ENCODE peak calls at places on chromosomes 16 and 17, in seven cellular contexts. One of them, this sample, is unnamed.

GRCh38 chr16:77435240-77435819 is 496 bp upstream of the ADAMTS18 start:
- DNase-seq in IMR-90: no peak
- DNase-seq in mesendoderm: peak; percentile 35
- DNase-seq in H9: no peak
- DNase-seq in H1: peak; percentile 50
- DNase-seq in mesenchymal stem cell: no peak
- DNase-seq in trophoblast cell: no peak
- DNase-seq in this sample: peak; percentile 9

GRCh38 chr17:75693500-75694481 is 26.7 kb downstream of the SAP30BP start:
- DNase-seq in IMR-90: peak; percentile 56
- DNase-seq in mesendoderm: peak; percentile 79
- DNase-seq in H9: peak; percentile 79
- DNase-seq in H1: no peak
- DNase-seq in mesenchymal stem cell: peak; percentile 88
- DNase-seq in trophoblast cell: no peak
- DNase-seq in this sample: peak; percentile 33

GRCh38 chr17:14169901-14170300 is 66.8 kb downstream of the CDRT15 start:
- DNase-seq in IMR-90: no peak
- DNase-seq in mesendoderm: no peak
- DNase-seq in H9: no peak
- DNase-seq in H1: no peak
- DNase-seq in mesenchymal stem cell: no peak
- DNase-seq in trophoblast cell: no peak
- DNase-seq in this sample: no peak

GRCh38 chr17:77308768-77309726 is 168.3 kb downstream of the SEC14L1 start:
- DNase-seq in IMR-90: peak; percentile 74
- DNase-seq in mesendoderm: no peak
- DNase-seq in H9: no peak
- DNase-seq in H1: no peak
- DNase-seq in mesenchymal stem cell: peak; percentile 83
- DNase-seq in trophoblast cell: no peak
- DNase-seq in this sample: no peak

GRCh38 chr16:23424292-23424958 is 28.6 kb downstream of the COG7 start:
- DNase-seq in IMR-90: peak; percentile 33
- DNase-seq in mesendoderm: no peak
- DNase-seq in H9: no peak
- DNase-seq in H1: no peak
- DNase-seq in mesenchymal stem cell: peak; percentile 15
- DNase-seq in trophoblast cell: no peak
- DNase-seq in this sample: no peak

GRCh38 chr17:63358111-63358839 is 87.8 kb downstream of the CYB561 start:
- DNase-seq in IMR-90: peak; percentile 94
- DNase-seq in mesendoderm: no peak
- DNase-seq in H9: no peak
- DNase-seq in H1: no peak
- DNase-seq in mesenchymal stem cell: peak; percentile 51
- DNase-seq in trophoblast cell: no peak
- DNase-seq in this sample: no peak

GRCh38 chr17:14488958-14489550 is 188.2 kb downstream of the HS3ST3B1 start:
- DNase-seq in IMR-90: no peak
- DNase-seq in mesendoderm: no peak
- DNase-seq in H9: no peak
- DNase-seq in H1: no peak
- DNase-seq in mesenchymal stem cell: peak; percentile 20
- DNase-seq in trophoblast cell: no peak
- DNase-seq in this sample: no peak

GRCh38 chr16:70593544-70593943 is 52.8 kb upstream of the IL34 start:
- DNase-seq in IMR-90: no peak
- DNase-seq in mesendoderm: no peak
- DNase-seq in H9: no peak
- DNase-seq in H1: no peak
- DNase-seq in mesenchymal stem cell: no peak
- DNase-seq in trophoblast cell: no peak
- DNase-seq in this sample: no peak

GRCh38 chr17:33375086-33375485 is 82.0 kb upstream of the ASIC2 start:
- DNase-seq in IMR-90: no peak
- DNase-seq in mesendoderm: peak; percentile 85
- DNase-seq in H9: no peak
- DNase-seq in H1: no peak
- DNase-seq in mesenchymal stem cell: no peak
- DNase-seq in trophoblast cell: no peak
- DNase-seq in this sample: no peak

GRCh38 chr16:26394409-26394808 is 672.3 kb upstream of the C16orf82 start:
- DNase-seq in IMR-90: no peak
- DNase-seq in mesendoderm: no peak
- DNase-seq in H9: no peak
- DNase-seq in H1: no peak
- DNase-seq in mesenchymal stem cell: no peak
- DNase-seq in trophoblast cell: no peak
- DNase-seq in this sample: no peak

GRCh38 chr16:59881366-59881765 is 1147.2 kb upstream of the GOT2 start:
- DNase-seq in IMR-90: no peak
- DNase-seq in mesendoderm: peak; percentile 94
- DNase-seq in H9: no peak
- DNase-seq in H1: no peak
- DNase-seq in mesenchymal stem cell: no peak
- DNase-seq in trophoblast cell: no peak
- DNase-seq in this sample: no peak

DNA sequence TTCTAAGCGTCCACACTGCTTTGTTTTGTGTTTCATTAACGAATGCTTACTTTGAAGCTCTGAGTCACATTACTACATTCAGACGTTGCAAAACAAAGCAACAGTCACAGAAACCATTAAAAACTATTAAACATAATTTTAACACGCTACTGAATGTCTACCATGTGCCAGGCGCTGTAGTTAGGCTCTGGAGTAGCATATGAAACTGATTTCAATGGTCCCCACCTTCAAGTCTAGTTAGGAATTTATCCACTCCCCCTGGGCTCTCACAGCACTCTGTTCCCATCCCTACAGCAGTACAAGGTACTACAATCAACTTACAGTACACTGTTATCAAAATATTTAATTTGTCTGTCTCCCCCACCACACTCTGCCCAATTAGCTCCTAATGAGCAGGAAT is 631 bp downstream of the UTP6 start:
- DNase-seq in IMR-90: peak; percentile 25
- DNase-seq in mesendoderm: peak; percentile 15
- DNase-seq in H9: no peak
- DNase-seq in H1: no peak
- DNase-seq in mesenchymal stem cell: peak; percentile 49
- DNase-seq in trophoblast cell: no peak
- DNase-seq in this sample: no peak
- H4K8ac ChIP-seq in IMR-90: peak overlapping the region; percentile 43
- H4K8ac ChIP-seq in mesendoderm: no peak overlapping the region
- H4K8ac ChIP-seq in H9: no peak overlapping the region
- H4K8ac ChIP-seq in H1: no peak overlapping the region
- H4K8ac ChIP-seq in mesenchymal stem cell: no peak overlapping the region
- H4K8ac ChIP-seq in trophoblast cell: peak overlapping the region; percentile 52
- H4K8ac ChIP-seq in this sample: no peak overlapping the region

DNA sequence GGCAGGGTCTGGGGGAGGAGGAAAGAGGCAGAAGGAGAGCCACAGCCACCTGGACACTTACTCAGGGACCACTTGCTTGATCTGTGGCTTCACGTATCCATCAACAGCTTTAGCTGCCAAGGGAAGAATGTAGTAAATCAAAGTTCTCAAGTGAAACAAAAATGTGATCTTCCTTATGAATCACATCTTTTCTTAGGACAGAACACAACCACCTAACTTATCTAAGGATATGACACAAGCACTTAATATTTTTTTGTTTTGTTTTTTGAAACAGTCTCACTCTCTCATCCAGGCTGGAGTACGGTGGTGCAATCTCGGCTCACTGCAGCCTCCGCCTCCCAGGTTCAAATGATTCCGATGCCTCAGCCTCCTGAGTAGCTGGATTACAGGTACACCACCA is 8.4 kb upstream of the GHDC start:
- DNase-seq in IMR-90: peak; percentile 19
- DNase-seq in mesendoderm: no peak
- DNase-seq in H9: no peak
- DNase-seq in H1: no peak
- DNase-seq in mesenchymal stem cell: no peak
- DNase-seq in trophoblast cell: no peak
- DNase-seq in this sample: no peak
- H2AK5ac ChIP-seq in IMR-90: no peak overlapping the region
- H2AK5ac ChIP-seq in mesendoderm: no peak overlapping the region
- H2AK5ac ChIP-seq in H9: no peak overlapping the region
- H2AK5ac ChIP-seq in H1: no peak overlapping the region
- H2AK5ac ChIP-seq in mesenchymal stem cell: no peak overlapping the region
- H2AK5ac ChIP-seq in trophoblast cell: no peak overlapping the region
- H2AK5ac ChIP-seq in this sample: no peak overlapping the region

GRCh38 chr16:13660807-13661206 is 259.1 kb upstream of the ERCC4 start:
- DNase-seq in IMR-90: no peak
- DNase-seq in mesendoderm: no peak
- DNase-seq in H9: no peak
- DNase-seq in H1: no peak
- DNase-seq in mesenchymal stem cell: no peak
- DNase-seq in trophoblast cell: no peak
- DNase-seq in this sample: no peak
- H4K8ac ChIP-seq in IMR-90: no peak overlapping the region
- H4K8ac ChIP-seq in mesendoderm: no peak overlapping the region
- H4K8ac ChIP-seq in H9: no peak overlapping the region
- H4K8ac ChIP-seq in H1: no peak overlapping the region
- H4K8ac ChIP-seq in mesenchymal stem cell: no peak overlapping the region
- H4K8ac ChIP-seq in trophoblast cell: no peak overlapping the region
- H4K8ac ChIP-seq in this sample: no peak overlapping the region

GRCh38 chr16:65576631-65577030 is 454.8 kb upstream of the CDH11 start:
- DNase-seq in IMR-90: no peak
- DNase-seq in mesendoderm: peak; percentile 83
- DNase-seq in H9: peak; percentile 88
- DNase-seq in H1: peak; percentile 78
- DNase-seq in mesenchymal stem cell: no peak
- DNase-seq in trophoblast cell: no peak
- DNase-seq in this sample: no peak

GRCh38 chr16:65570261-65570660 is 448.4 kb upstream of the CDH11 start:
- DNase-seq in IMR-90: no peak
- DNase-seq in mesendoderm: no peak
- DNase-seq in H9: no peak
- DNase-seq in H1: no peak
- DNase-seq in mesenchymal stem cell: no peak
- DNase-seq in trophoblast cell: no peak
- DNase-seq in this sample: no peak

GRCh38 chr16:65576139-65576538 is 454.3 kb upstream of the CDH11 start:
- DNase-seq in IMR-90: no peak
- DNase-seq in mesendoderm: no peak
- DNase-seq in H9: no peak
- DNase-seq in H1: no peak
- DNase-seq in mesenchymal stem cell: no peak
- DNase-seq in trophoblast cell: no peak
- DNase-seq in this sample: no peak

GRCh38 chr16:65574311-65574966 is 452.6 kb upstream of the CDH11 start:
- DNase-seq in IMR-90: no peak
- DNase-seq in mesendoderm: no peak
- DNase-seq in H9: no peak
- DNase-seq in H1: no peak
- DNase-seq in mesenchymal stem cell: no peak
- DNase-seq in trophoblast cell: no peak
- DNase-seq in this sample: no peak

DNA sequence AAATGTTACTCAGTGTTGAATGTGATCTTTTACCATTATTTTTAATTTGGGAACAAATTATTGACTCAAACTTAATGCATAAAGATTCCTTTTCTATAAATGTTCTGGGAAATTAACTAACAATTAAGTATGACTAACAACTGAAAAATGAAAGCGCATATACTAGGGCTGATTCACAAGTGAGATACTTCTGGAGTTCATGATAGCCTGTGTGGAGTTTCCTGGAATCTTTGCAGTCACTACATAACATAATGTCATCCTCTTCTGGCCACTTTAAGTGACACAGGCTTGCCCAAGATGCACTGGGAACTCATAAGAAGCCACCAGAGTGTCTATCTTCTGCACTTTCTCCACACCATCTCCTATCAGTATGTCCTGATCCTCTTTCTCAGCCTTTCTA is 450.3 kb upstream of the CDH11 start:
- DNase-seq in IMR-90: peak; percentile 88
- DNase-seq in mesendoderm: no peak
- DNase-seq in H9: no peak
- DNase-seq in H1: no peak
- DNase-seq in mesenchymal stem cell: peak; percentile 86
- DNase-seq in trophoblast cell: peak; percentile 1
- DNase-seq in this sample: no peak
- H2AK5ac ChIP-seq in IMR-90: no peak overlapping the region
- H2AK5ac ChIP-seq in mesendoderm: no peak overlapping the region
- H2AK5ac ChIP-seq in H9: no peak overlapping the region
- H2AK5ac ChIP-seq in H1: no peak overlapping the region
- H2AK5ac ChIP-seq in mesenchymal stem cell: no peak overlapping the region
- H2AK5ac ChIP-seq in trophoblast cell: no peak overlapping the region
- H2AK5ac ChIP-seq in this sample: no peak overlapping the region

GRCh38 chr17:73211745-73212144 is 18.9 kb downstream of the COG1 start:
- DNase-seq in IMR-90: no peak
- DNase-seq in mesendoderm: no peak
- DNase-seq in H9: no peak
- DNase-seq in H1: no peak
- DNase-seq in mesenchymal stem cell: no peak
- DNase-seq in trophoblast cell: no peak
- DNase-seq in this sample: no peak

GRCh38 chr17:73214008-73214407 is 21.2 kb downstream of the COG1 start:
- DNase-seq in IMR-90: no peak
- DNase-seq in mesendoderm: no peak
- DNase-seq in H9: no peak
- DNase-seq in H1: no peak
- DNase-seq in mesenchymal stem cell: no peak
- DNase-seq in trophoblast cell: no peak
- DNase-seq in this sample: no peak

GRCh38 chr17:73214851-73215250 is 22.0 kb downstream of the COG1 start:
- DNase-seq in IMR-90: no peak
- DNase-seq in mesendoderm: no peak
- DNase-seq in H9: no peak
- DNase-seq in H1: no peak
- DNase-seq in mesenchymal stem cell: no peak
- DNase-seq in trophoblast cell: no peak
- DNase-seq in this sample: no peak

GRCh38 chr17:73210002-73210678 is 17.3 kb downstream of the COG1 start:
- DNase-seq in IMR-90: no peak
- DNase-seq in mesendoderm: no peak
- DNase-seq in H9: no peak
- DNase-seq in H1: no peak
- DNase-seq in mesenchymal stem cell: peak; percentile 57
- DNase-seq in trophoblast cell: no peak
- DNase-seq in this sample: no peak

GRCh38 chr17:73215414-73215813 is 22.6 kb downstream of the COG1 start:
- DNase-seq in IMR-90: no peak
- DNase-seq in mesendoderm: no peak
- DNase-seq in H9: peak; percentile 60
- DNase-seq in H1: no peak
- DNase-seq in mesenchymal stem cell: no peak
- DNase-seq in trophoblast cell: no peak
- DNase-seq in this sample: no peak
- H4K8ac ChIP-seq in IMR-90: no peak overlapping the region
- H4K8ac ChIP-seq in mesendoderm: no peak overlapping the region
- H4K8ac ChIP-seq in H9: no peak overlapping the region
- H4K8ac ChIP-seq in H1: no peak overlapping the region
- H4K8ac ChIP-seq in mesenchymal stem cell: no peak overlapping the region
- H4K8ac ChIP-seq in trophoblast cell: peak overlapping the region; percentile 28
- H4K8ac ChIP-seq in this sample: no peak overlapping the region